ENCODE peak calls at places on chromosomes 3 and 15, in four cellular contexts. E is SW480, W is iPS DF 6.9, X is AG08395. G is an unnamed sample.
A peak's percentile ranks its signal among the peaks of the same experiment; 100 is the strongest.

GRCh38 chr3:29356062-29356461 is 75.2 kb downstream of the RBMS3 start:
- DNase-seq in W (no peak), E (no peak), X (no peak), G (no peak)

GRCh38 chr3:115062009-115062408 is 85.1 kb downstream of the ZBTB20 start:
- DNase-seq in W (no peak), E (peak; percentile 54), X (peak; percentile 6), G (no peak)

GRCh38 chr15:42106278-42106677 is 11.9 kb upstream of the PLA2G4D start:
- DNase-seq in E (no peak), W (no peak), X (no peak), G (no peak)

GRCh38 chr15:91751611-91752010 is 101.9 kb upstream of the SLCO3A1 start:
- DNase-seq in E (no peak), X (no peak), W (no peak), G (no peak)

GRCh38 chr3:134348524-134348923 is 25.7 kb downstream of the AMOTL2 start:
- DNase-seq in W (no peak), X (peak; percentile 77), E (no peak), G (no peak)

GRCh38 chr3:112738366-112738765 is 97.4 kb upstream of the CCDC80 start:
- DNase-seq in W (no peak), E (no peak), X (peak; percentile 26), G (no peak)

GRCh38 chr3:151328298-151329036 is 882 bp downstream of the P2RY13 start:
- DNase-seq in E (peak; percentile 48), W (no peak), X (peak; percentile 11), G (no peak)

GRCh38 chr3:72657666-72658065 is 190.6 kb downstream of the SHQ1 start:
- DNase-seq in W (no peak), E (peak; percentile 88), X (no peak), G (no peak)

G was measured in pulmonary artery endothelial cell.